ENCODE peak calls at places on chromosomes 11 and 22, in five cellular contexts. S, Q, K, T and O are unnamed samples.

GRCh38 chr11:64694821-64695365 is 28.1 kb downstream of the NRXN2 start:
- DNase-seq in S (no peak), Q (no peak), K (no peak), T (no peak), O (no peak)

GRCh38 chr22:44351685-44352377 is 39.1 kb upstream of the SHISAL1 start:
- DNase-seq in S (peak), Q (peak), K (peak), T (no peak), O (no peak)

GRCh38 chr11:132992838-132993680 is 539.2 kb downstream of the OPCML start:
- DNase-seq in S (no peak), Q (peak), K (no peak), T (no peak), O (no peak)

GRCh38 chr11:123822022-123822421 is 15.9 kb upstream of the OR6M1 start:
- DNase-seq in S (no peak), Q (no peak), K (no peak), T (no peak), O (no peak)

GRCh38 chr22:39593061-39593930 is 22.7 kb downstream of the CACNA1I start:
- DNase-seq in S (no peak), Q (no peak), K (no peak), T (no peak), O (peak)

GRCh38 chr22:48257690-48258065 is 1495.2 kb downstream of the TBC1D22A start:
- DNase-seq in S (no peak), Q (no peak), K (peak), T (no peak), O (no peak)

GRCh38 chr11:14073821-14074529 is 111.5 kb downstream of the SPON1 start:
- DNase-seq in S (no peak), Q (no peak), K (peak), T (no peak), O (no peak)

GRCh38 chr11:3203221-3204043 is 15.2 kb downstream of the MRGPRG start:
- DNase-seq in S (no peak), Q (no peak), K (no peak), T (no peak), O (peak)

GRCh38 chr11:130527648-130528300 is 79.3 kb downstream of the ADAMTS15 start:
- DNase-seq in S (peak), Q (no peak), K (no peak), T (peak), O (no peak)

GRCh38 chr11:129279326-129280026 is 87.4 kb upstream of the ARHGAP32 start:
- DNase-seq in S (peak), Q (peak), K (peak), T (peak), O (peak)

GRCh38 chr11:47499614-47500013 is 50.7 kb upstream of the RAPSN start:
- DNase-seq in S (no peak), Q (no peak), K (no peak), T (no peak), O (no peak)

GRCh38 chr11:115590254-115590653 is 86.0 kb upstream of the CADM1 start:
- DNase-seq in S (no peak), Q (no peak), K (no peak), T (no peak), O (no peak)

GRCh38 chr11:47768090-47768620 is 1.0 kb upstream of the FNBP4 start:
- DNase-seq in S (peak), Q (peak), K (peak), T (peak), O (peak)

GRCh38 chr11:12289667-12290476 is 87.5 kb upstream of the PARVA start:
- DNase-seq in S (no peak), Q (no peak), K (no peak), T (no peak), O (no peak)

GRCh38 chr11:69055598-69056516 is 7.1 kb downstream of the TPCN2 start:
- DNase-seq in S (no peak), Q (no peak), K (no peak), T (no peak), O (no peak)

GRCh38 chr22:50708996-50709395 is 29.0 kb upstream of the ACR start:
- DNase-seq in S (no peak), Q (no peak), K (no peak), T (no peak), O (no peak)

GRCh38 chr11:73429121-73429740 is 53.0 kb downstream of the RELT start:
- DNase-seq in S (no peak), Q (peak), K (no peak), T (no peak), O (no peak)

GRCh38 chr22:17446704-17447103 is 77.4 kb downstream of the CECR2 start:
- DNase-seq in S (no peak), Q (no peak), K (no peak), T (no peak), O (no peak)

GRCh38 chr22:17217179-17217578 is 2.1 kb downstream of the ADA2 start:
- DNase-seq in S (no peak), Q (no peak), K (no peak), T (no peak), O (no peak)

GRCh38 chr11:46378296-46378695 is 3.2 kb upstream of the MDK start:
- DNase-seq in S (no peak), Q (no peak), K (no peak), T (no peak), O (no peak)
- H3K4me3 ChIP-seq in S (no peak), Q (no peak), K (no peak), T (no peak), O (no peak)

DNA sequence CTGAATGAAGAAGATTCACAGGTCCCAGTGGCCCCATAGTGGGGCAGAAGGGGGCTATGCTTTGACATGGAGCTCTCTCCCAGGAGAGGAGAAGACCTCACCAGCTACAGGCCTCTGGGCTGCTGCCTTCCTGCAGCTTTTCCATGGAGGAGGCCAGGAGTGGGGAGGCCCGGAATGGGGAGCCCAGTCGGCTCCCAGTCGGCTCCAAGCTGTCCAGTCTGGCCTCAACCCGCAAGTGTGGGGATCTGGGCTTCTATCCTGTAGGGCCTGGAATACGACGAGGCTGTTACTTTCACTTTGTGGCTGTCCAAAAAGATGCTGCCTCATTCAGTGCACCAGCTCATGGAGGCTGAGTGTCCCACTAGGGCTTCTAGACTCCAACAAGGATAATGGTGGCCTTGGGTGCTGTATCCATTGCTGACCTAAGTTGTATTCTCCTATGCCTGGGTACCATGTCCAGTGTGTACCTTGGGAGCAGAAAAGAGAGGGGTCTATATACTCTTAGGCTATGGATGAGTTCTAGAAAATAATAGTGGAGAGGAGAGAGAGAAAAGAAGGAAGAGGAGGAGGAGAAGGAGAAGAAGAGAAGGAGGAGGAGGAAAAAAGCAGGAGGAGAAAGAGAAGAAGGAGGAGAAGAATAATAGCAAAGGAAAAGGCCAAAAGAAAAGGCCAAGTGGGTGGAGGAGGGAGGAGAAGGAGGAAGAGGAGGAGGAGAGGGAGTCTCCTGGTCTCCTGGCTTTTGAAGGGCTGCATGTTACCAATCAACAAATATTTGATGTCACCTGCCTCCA is 1.1 kb downstream of the MYO18B start:
- DNase-seq in S (no peak), Q (no peak), K (no peak), T (no peak), O (no peak)
- TF ChIP-seq CTCF in S (no peak), Q (no peak), K (no peak), T (no peak), O (no peak)

DNA sequence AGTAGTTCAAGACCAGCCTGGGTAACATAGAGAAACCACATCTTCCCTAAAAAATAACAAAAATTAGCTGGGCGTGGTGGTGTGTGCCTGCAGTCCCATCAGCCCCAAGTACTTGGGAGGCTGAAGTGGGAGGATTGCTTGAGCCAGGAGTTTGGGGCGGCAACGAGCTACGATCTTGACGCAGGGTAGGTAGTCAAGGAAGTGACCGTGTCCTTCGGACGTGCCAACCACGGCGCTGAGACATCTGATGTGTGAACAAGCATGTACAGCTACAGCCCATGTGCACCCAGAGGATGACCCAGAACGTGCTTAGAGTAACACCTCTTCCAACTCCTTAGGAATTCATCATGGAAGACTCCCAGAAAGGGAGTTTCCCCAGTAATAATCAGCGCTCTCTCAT is 21.4 kb downstream of the RGL4 start:
- DNase-seq in S (no peak), Q (no peak), K (no peak), T (no peak), O (no peak)
- H3K4me3 ChIP-seq in S (no peak), Q (no peak), K (no peak), T (no peak), O (no peak)

GRCh38 chr11:1453611-1454386 is 32.8 kb downstream of the MOB2 start:
- DNase-seq in S (peak), Q (no peak), K (no peak), T (no peak), O (peak)
- TF ChIP-seq CTCF in S (peak), Q (no peak), K (peak), T (peak), O (peak)

DNA sequence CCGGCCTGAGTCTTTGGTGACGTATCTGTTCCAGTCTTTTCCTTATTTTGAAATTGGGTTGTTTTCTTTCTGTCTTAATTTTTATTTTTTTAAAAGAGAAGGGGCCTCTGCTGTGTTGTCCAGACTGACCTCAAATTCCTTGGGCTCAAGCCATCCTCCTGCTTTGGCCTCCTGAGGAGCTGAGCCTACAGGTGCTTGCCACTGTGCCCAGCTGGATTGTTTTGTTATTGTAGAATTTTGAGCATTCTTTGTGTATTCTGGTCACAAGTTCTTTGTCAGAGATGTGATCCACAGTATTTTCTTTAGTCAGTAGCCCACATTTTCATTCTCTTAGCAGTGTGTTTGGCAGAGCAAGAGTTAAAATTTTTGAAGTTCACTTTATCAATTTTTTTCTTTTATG is 100.1 kb downstream of the ATXN10 start:
- DNase-seq in S (no peak), Q (peak), K (no peak), T (no peak), O (no peak)
- H3K4me3 ChIP-seq in S (no peak), Q (no peak), K (no peak), T (no peak), O (no peak)

GRCh38 chr11:67118801-67119576 is at the start of gene KDM2A:
- DNase-seq in S (peak), Q (peak), K (peak), T (peak), O (peak)
- TF ChIP-seq CTCF in S (peak), Q (no peak), K (peak), T (peak), O (peak)

GRCh38 chr11:83697518-83697917 is 411.4 kb upstream of the CCDC90B start:
- DNase-seq in S (no peak), Q (no peak), K (no peak), T (no peak), O (no peak)

GRCh38 chr11:83691387-83692088 is 405.4 kb upstream of the CCDC90B start:
- DNase-seq in S (peak), Q (peak), K (peak), T (peak), O (peak)

GRCh38 chr11:83694191-83694905 is 408.2 kb upstream of the CCDC90B start:
- DNase-seq in S (no peak), Q (no peak), K (no peak), T (no peak), O (no peak)

GRCh38 chr11:83689062-83689461 is 402.9 kb upstream of the CCDC90B start:
- DNase-seq in S (no peak), Q (no peak), K (no peak), T (no peak), O (no peak)

DNA sequence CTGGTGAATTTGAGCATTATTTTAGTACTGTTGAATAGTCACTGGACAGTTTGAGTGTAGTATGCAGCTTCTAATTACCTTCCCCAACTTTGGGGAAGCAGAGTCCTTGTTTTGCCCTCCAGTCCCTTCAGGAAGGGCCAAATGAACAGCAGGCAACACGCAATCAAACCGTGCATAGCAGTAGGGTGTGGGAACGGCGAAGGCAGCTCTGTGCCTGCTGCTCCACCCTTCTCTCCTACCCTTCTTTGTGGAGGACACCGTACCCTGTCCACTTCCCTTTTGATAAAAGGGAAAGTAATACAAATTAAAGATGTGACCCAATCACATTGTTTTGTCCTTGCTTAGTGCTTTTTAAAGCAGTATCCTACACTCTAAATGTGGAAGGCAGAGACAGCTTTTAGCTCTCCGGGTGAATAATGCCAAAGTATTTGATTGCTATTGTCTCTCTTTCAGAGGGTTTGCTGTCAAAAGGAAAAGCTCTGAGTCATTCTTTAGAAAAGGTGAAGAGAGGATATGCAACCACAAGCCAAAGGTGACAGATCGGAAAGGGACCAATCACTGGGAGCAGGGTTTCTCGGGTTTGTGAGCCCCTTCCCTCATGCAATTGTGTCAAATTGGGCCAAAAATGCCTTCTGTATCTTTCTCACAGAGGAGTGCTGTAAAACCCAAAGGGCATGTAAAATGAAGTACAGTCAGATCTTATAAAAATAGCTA is 407.3 kb upstream of the CCDC90B start:
- DNase-seq in S (peak), Q (no peak), K (no peak), T (no peak), O (no peak)
- H3K4me3 ChIP-seq in S (no peak), Q (no peak), K (no peak), T (no peak), O (no peak)

GRCh38 chr11:62217191-62217748 is 8.8 kb downstream of the SCGB2A1 start:
- DNase-seq in S (no peak), Q (peak), K (no peak), T (no peak), O (no peak)
- TF ChIP-seq CTCF in S (peak), Q (peak), K (no peak), T (peak), O (peak)

GRCh38 chr11:112922606-112923005 is 38.6 kb upstream of the NCAM1 start:
- DNase-seq in S (no peak), Q (no peak), K (no peak), T (no peak), O (no peak)
- H3K4me3 ChIP-seq in S (no peak), Q (no peak), K (no peak), T (no peak), O (no peak)

DNA sequence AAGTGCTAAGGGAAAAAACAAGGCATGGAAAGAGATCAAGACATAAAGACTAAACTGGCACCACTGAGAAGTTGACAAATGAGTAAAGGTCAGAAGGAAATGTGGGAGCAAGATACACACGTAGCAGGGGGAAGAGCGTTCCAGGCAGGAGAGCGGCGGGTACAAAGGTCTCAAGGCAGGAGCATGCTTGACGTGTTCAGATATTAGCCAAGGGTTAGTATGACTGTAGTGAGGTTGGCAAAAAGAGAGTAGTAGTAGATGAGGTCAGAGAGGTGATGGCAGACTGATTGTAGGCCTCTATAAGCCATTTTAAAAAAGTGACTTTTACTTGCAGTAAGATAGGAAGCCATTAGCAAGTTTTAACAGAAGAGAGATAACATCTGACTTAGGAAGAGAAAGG is 9.9 kb downstream of the SYT9 start:
- DNase-seq in S (no peak), Q (no peak), K (no peak), T (no peak), O (no peak)
- TF ChIP-seq CTCF in S (no peak), Q (no peak), K (no peak), T (no peak), O (no peak)